ENCODE peak calls at places on chromosomes 13 and 19, in seven cellular contexts. N is GM23338, Q is GM12878, A is neural progenitor cell, D is fibroblast of lung, L is K562, H is endothelial cell of umbilical vein. U is an unnamed sample.

GRCh38 chr19:38674388-38675133 is 27.1 kb downstream of the ACTN4 start:
- DNase-seq in Q (no peak), H (no peak), L (no peak), A (no peak), N (no peak), D (peak), U (no peak)

GRCh38 chr13:104937881-104938280 is 1597.6 kb downstream of the EFNB2 start:
- DNase-seq in D (no peak), N (no peak), A (no peak), Q (no peak), L (no peak), H (no peak), U (no peak)

GRCh38 chr13:91647361-91647970 is 249.0 kb downstream of the GPC5 start:
- DNase-seq in Q (no peak), D (peak), H (no peak), N (peak), A (peak), L (peak), U (no peak)

GRCh38 chr13:91133941-91134772 is 213.3 kb upstream of the MIR17HG start:
- DNase-seq in N (peak), H (peak), A (peak), Q (no peak), L (peak), D (peak), U (peak)

GRCh38 chr13:79871594-79871993 is 390.6 kb downstream of the NDFIP2 start:
- DNase-seq in L (no peak), N (no peak), Q (no peak), H (no peak), A (no peak), D (no peak), U (no peak)

GRCh38 chr13:27997904-27998522 is 9.5 kb upstream of the URAD start:
- DNase-seq in H (peak), L (peak), Q (no peak), D (peak), N (peak), A (peak), U (peak)

GRCh38 chr19:48991823-48992570 is 1.1 kb downstream of the GYS1 start:
- DNase-seq in H (peak), L (peak), Q (no peak), D (peak), N (peak), A (peak), U (no peak)

GRCh38 chr13:46641274-46642081 is 88.5 kb downstream of the LRCH1 start:
- DNase-seq in A (no peak), D (no peak), L (no peak), Q (no peak), N (no peak), H (peak), U (no peak)

GRCh38 chr13:111661052-111661451 is 340.6 kb downstream of the TEX29 start:
- DNase-seq in D (no peak), A (no peak), Q (no peak), L (no peak), N (no peak), H (no peak), U (no peak)

GRCh38 chr19:41540041-41540695 is 35.8 kb upstream of the CEACAM21 start:
- DNase-seq in D (no peak), H (no peak), N (no peak), L (no peak), A (no peak), Q (no peak), U (no peak)

GRCh38 chr19:46431824-46432223 is 3.1 kb upstream of the PNMA8C start:
- DNase-seq in H (no peak), D (no peak), N (peak), Q (no peak), L (peak), A (no peak), U (no peak)

GRCh38 chr13:70523622-70524021 is 415.4 kb upstream of the KLHL1 start:
- DNase-seq in A (no peak), L (no peak), H (no peak), N (no peak), Q (no peak), D (peak), U (no peak)

GRCh38 chr13:68190826-68191225 is 960.7 kb upstream of the PCDH9 start:
- DNase-seq in H (no peak), D (peak), A (no peak), L (no peak), Q (no peak), N (no peak), U (peak)

GRCh38 chr19:21314676-21315075 is 14.5 kb downstream of the ZNF708 start:
- DNase-seq in H (peak), N (no peak), L (no peak), D (peak), A (no peak), Q (no peak), U (no peak)

GRCh38 chr19:50398675-50399367 is 14.7 kb downstream of the POLD1 start:
- DNase-seq in H (no peak), D (no peak), N (no peak), L (no peak), A (no peak), Q (no peak), U (no peak)

GRCh38 chr13:95140502-95140901 is 160.7 kb downstream of the ABCC4 start:
- DNase-seq in H (no peak), L (no peak), D (no peak), N (no peak), Q (no peak), A (no peak), U (no peak)

GRCh38 chr19:46913852-46914430 is 53.1 kb downstream of the ARHGAP35 start:
- DNase-seq in N (no peak), H (peak), A (no peak), Q (peak), L (no peak), D (peak), U (no peak)

GRCh38 chr19:56141416-56141992 is 417 bp downstream of the ZNF444 start:
- DNase-seq in H (no peak), L (no peak), A (peak), N (peak), Q (no peak), D (no peak), U (no peak)

GRCh38 chr13:39777021-39777420 is 121.6 kb downstream of the COG6 start:
- DNase-seq in A (no peak), Q (no peak), H (no peak), N (no peak), D (no peak), L (no peak), U (no peak)

GRCh38 chr13:89372193-89372592 is 1701.0 kb downstream of the SLITRK5 start:
- DNase-seq in N (no peak), D (no peak), H (no peak), Q (no peak), A (no peak), L (no peak), U (no peak)

GRCh38 chr13:100128373-100128772 is 39.5 kb downstream of the PCCA start:
- DNase-seq in A (no peak), L (no peak), D (peak), N (no peak), H (no peak), Q (no peak), U (no peak)

GRCh38 chr13:111953546-111954178 is 113.3 kb upstream of the SOX1 start:
- DNase-seq in N (no peak), D (no peak), H (no peak), Q (no peak), L (no peak), A (no peak), U (no peak)

GRCh38 chr13:23789576-23790346 is 99.4 kb downstream of the MIPEP start:
- DNase-seq in A (no peak), Q (no peak), D (no peak), N (no peak), H (no peak), L (no peak), U (no peak)

GRCh38 chr13:81686877-81687276 is 1346.0 kb upstream of the SPRY2 start:
- DNase-seq in A (no peak), D (peak), Q (no peak), N (no peak), L (no peak), H (no peak), U (no peak)

DNA sequence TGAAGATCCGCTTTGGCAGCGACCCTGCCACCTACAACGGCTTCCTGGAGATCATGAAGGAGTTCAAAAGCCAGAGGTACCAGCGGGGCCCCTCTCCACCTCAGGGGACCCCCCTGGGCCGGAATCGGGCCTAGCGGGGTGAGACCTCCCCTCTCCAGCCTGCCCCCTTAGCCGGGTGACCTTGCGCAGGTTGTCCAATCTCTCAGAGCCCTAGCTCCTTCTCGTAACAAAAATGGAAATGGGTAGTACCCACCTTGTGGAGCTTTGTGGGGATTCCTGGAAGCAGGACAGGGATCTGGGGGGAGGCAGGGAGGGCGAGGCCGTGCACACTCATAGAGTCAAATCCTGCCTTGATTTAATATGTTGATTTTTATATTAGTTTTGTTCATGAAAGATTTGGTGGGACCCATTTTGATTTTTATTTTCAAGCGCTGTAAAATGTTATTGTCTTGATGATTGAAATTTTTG is 658 bp downstream of the SIN3B start:
- DNase-seq in H (no peak), D (no peak), Q (no peak), N (no peak), A (no peak), L (no peak), U (no peak)
- H3K4me2 ChIP-seq in H (peak), D (peak), Q (peak), N (peak), A (peak), L (peak), U (peak)

GRCh38 chr13:113322890-113323651 is 26.0 kb downstream of the LAMP1 start:
- DNase-seq in L (no peak), D (no peak), Q (no peak), H (no peak), A (no peak), N (no peak), U (no peak)
- H3K4me2 ChIP-seq in L (no peak), D (no peak), Q (no peak), H (no peak), A (no peak), N (no peak), U (no peak)

DNA sequence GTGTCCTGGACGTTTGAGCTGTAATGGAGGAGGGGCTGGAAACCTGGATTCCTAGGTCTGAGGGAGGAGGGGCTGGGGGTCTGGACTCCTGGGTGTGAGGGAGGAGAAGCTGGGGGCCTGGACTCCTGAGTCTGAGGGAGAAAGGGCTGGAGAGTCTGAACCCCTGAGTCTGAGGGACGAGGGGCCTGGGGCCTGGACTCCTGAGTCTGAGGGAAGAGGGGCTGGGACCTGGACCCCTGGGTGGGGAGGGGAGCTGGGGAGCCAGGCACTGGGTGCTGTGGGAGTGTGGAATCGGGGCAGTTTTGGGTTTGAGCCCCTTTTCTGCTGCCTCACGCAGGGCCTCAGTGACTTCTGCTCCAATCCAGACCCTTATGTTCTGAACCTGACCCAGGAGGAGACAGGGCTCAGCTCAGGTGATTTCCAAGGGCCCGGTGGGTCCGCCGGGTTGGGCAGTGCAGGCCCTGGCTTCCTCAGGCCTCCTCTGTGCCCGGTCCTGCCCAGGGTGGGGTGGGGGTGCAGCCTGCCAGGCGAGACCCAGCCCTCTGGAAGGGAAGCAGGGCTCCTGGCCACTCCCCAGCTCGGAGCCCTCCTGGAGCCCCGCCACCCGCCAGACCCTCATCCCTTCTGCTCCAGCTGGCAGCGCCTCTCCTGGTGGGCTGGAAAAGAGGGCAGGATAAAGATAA is 14.4 kb downstream of the TTYH1 start:
- DNase-seq in A (peak), D (no peak), H (no peak), Q (no peak), L (no peak), N (no peak), U (no peak)
- H3K4me2 ChIP-seq in A (peak), D (no peak), H (no peak), Q (no peak), L (no peak), N (peak), U (peak)

GRCh38 chr19:18802354-18802753 is 11.2 kb upstream of the COMP start:
- DNase-seq in N (peak), H (no peak), Q (no peak), L (peak), D (no peak), A (peak), U (no peak)

GRCh38 chr19:18804139-18804601 is 13.1 kb upstream of the COMP start:
- DNase-seq in H (no peak), D (no peak), N (no peak), A (no peak), Q (no peak), L (no peak), U (no peak)

GRCh38 chr19:18804643-18805042 is 13.5 kb upstream of the COMP start:
- DNase-seq in L (no peak), A (no peak), N (no peak), D (no peak), Q (no peak), H (no peak), U (no peak)

GRCh38 chr19:18800636-18801035 is 9.5 kb upstream of the COMP start:
- DNase-seq in N (no peak), H (no peak), L (no peak), Q (no peak), A (no peak), D (no peak), U (no peak)

DNA sequence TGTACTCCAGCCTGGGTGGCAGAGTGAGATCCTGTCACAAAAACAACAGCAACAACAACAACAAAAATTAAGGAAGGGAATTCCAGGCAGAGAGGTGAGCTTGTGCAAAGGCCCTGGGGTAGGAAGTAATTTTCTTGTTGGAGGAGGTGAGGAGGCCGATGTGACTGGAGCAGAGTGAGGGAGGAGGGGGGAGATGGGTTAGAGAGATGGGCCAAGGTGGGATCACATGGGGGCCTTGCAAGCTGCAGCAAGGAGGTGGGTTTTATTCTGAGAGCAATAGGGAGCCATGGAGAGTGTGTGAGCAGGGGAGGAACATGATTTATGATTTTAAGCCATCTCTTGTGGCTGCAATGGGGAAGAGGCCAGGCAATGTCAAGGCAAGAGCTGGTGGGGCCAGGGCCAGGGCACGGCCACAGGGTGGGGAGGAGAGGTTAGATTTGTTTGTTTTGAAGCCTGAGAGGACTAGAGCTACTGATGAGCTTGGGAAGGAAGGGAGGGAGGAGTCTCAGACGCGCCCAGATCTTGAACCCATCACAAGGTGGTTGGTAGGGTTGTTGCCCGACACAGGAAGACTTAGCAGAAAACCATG is 12.5 kb upstream of the COMP start:
- DNase-seq in N (no peak), L (no peak), D (no peak), H (no peak), Q (no peak), A (no peak), U (no peak)
- H3K4me2 ChIP-seq in N (no peak), L (no peak), D (no peak), H (no peak), Q (no peak), A (no peak), U (no peak)

GRCh38 chr19:4597975-4598671 is 38.6 kb upstream of the SEMA6B start:
- DNase-seq in Q (no peak), L (peak), A (peak), H (no peak), N (peak), D (no peak), U (no peak)
- H3K4me2 ChIP-seq in Q (peak), L (peak), A (peak), H (peak), N (peak), D (peak), U (peak)

GRCh38 chr19:2229103-2230028 is 6.8 kb downstream of the PLEKHJ1 start:
- DNase-seq in L (no peak), H (no peak), D (no peak), Q (no peak), N (no peak), A (no peak), U (no peak)

GRCh38 chr19:2228157-2229030 is 7.7 kb downstream of the PLEKHJ1 start:
- DNase-seq in N (no peak), Q (no peak), L (no peak), D (no peak), H (no peak), A (no peak), U (no peak)

GRCh38 chr19:2231621-2232221 is 4.4 kb downstream of the PLEKHJ1 start:
- DNase-seq in H (no peak), Q (no peak), D (no peak), L (no peak), N (no peak), A (no peak), U (no peak)

GRCh38 chr19:2230807-2231533 is 5.2 kb downstream of the PLEKHJ1 start:
- DNase-seq in L (no peak), N (no peak), Q (no peak), H (no peak), A (no peak), D (peak), U (no peak)

GRCh38 chr19:2230029-2230531 is 6.0 kb downstream of the PLEKHJ1 start:
- DNase-seq in N (no peak), L (no peak), Q (no peak), H (no peak), A (no peak), D (no peak), U (no peak)
- H3K4me2 ChIP-seq in N (no peak), L (no peak), Q (no peak), H (no peak), A (no peak), D (no peak), U (no peak)

DNA sequence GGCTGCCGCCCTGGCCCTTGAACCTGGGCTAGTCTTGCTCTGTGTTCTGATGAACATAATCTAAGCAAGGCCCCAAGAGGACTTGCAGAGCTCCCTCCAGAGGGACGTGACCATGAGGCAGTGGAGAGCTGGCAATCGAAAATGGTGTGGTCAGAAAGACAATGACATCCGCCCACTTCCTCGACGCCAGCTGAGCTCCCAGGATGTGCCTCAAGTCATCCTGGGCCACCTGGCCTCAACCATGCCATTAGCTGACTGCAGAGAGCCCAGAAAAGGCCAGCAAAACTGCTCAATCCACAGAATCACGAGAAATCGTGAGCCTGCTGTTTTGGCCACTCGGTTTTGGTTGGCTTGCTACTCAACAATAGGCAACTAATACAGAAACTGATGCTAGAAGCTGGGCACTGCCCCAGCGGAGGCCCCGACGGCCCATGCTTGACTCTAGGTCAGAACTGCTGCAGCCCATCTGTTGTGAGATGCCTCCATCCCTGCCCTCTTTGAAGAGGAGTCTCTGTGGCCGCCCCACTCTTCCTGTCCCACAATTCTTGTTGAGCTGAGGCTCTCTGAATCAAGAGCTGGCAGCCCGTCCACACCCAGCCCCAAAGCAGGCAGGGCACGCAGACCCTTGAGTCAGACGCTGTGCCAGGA is 53.3 kb downstream of the STK24 start:
- DNase-seq in Q (peak), L (no peak), N (no peak), D (no peak), A (no peak), H (no peak), U (no peak)
- H3K4me2 ChIP-seq in Q (peak), L (no peak), N (peak), D (no peak), A (no peak), H (no peak), U (no peak)